ENCODE peak calls at places on chromosomes 13 and 19, in ten cellular contexts. One of them, this sample, is unnamed.
A peak's percentile ranks its signal among the peaks of the same experiment; 100 is the strongest.

GRCh38 chr13:50244913-50245574 is 229.8 kb downstream of the KCNRG start:
- DNase-seq in lung: peak; percentile 50
- DNase-seq in fibroblast of the conjunctiva: peak; percentile 69
- DNase-seq in B cell: peak; percentile 53
- DNase-seq in SW 1271: peak; percentile 8
- DNase-seq in effector memory CD4-positive, alpha-beta T cell: peak; percentile 10
- DNase-seq in T-helper 2 cell: no peak
- DNase-seq in Daoy: peak; percentile 84
- DNase-seq in M059J: peak; percentile 94
- DNase-seq in smooth muscle cell of the brain vasculature: no peak
- DNase-seq in this sample: peak; percentile 54

GRCh38 chr13:113764793-113765190 is 5.8 kb downstream of the TMEM255B start:
- DNase-seq in lung: no peak
- DNase-seq in fibroblast of the conjunctiva: no peak
- DNase-seq in B cell: no peak
- DNase-seq in SW 1271: no peak
- DNase-seq in effector memory CD4-positive, alpha-beta T cell: no peak
- DNase-seq in T-helper 2 cell: no peak
- DNase-seq in Daoy: no peak
- DNase-seq in M059J: no peak
- DNase-seq in smooth muscle cell of the brain vasculature: no peak
- DNase-seq in this sample: no peak

GRCh38 chr13:107025991-107026390 is 458.1 kb upstream of the ARGLU1 start:
- DNase-seq in lung: peak; percentile 39
- DNase-seq in fibroblast of the conjunctiva: no peak
- DNase-seq in B cell: no peak
- DNase-seq in SW 1271: no peak
- DNase-seq in effector memory CD4-positive, alpha-beta T cell: no peak
- DNase-seq in T-helper 2 cell: no peak
- DNase-seq in Daoy: no peak
- DNase-seq in M059J: peak; percentile 3
- DNase-seq in smooth muscle cell of the brain vasculature: no peak
- DNase-seq in this sample: no peak

GRCh38 chr19:58380037-58380735 is 644 bp downstream of the ZNF837 start:
- DNase-seq in lung: no peak
- DNase-seq in fibroblast of the conjunctiva: no peak
- DNase-seq in B cell: no peak
- DNase-seq in SW 1271: no peak
- DNase-seq in effector memory CD4-positive, alpha-beta T cell: no peak
- DNase-seq in T-helper 2 cell: no peak
- DNase-seq in Daoy: no peak
- DNase-seq in M059J: peak; percentile 21
- DNase-seq in smooth muscle cell of the brain vasculature: no peak
- DNase-seq in this sample: no peak

GRCh38 chr19:50167314-50167721 is 4.2 kb upstream of the IZUMO2 start:
- DNase-seq in lung: no peak
- DNase-seq in fibroblast of the conjunctiva: no peak
- DNase-seq in B cell: no peak
- DNase-seq in SW 1271: no peak
- DNase-seq in effector memory CD4-positive, alpha-beta T cell: no peak
- DNase-seq in T-helper 2 cell: no peak
- DNase-seq in Daoy: peak; percentile 85
- DNase-seq in M059J: peak; percentile 44
- DNase-seq in smooth muscle cell of the brain vasculature: no peak
- DNase-seq in this sample: no peak

GRCh38 chr19:5115771-5116202 is 146.9 kb downstream of the KDM4B start:
- DNase-seq in lung: no peak
- DNase-seq in fibroblast of the conjunctiva: peak; percentile 12
- DNase-seq in B cell: no peak
- DNase-seq in SW 1271: no peak
- DNase-seq in effector memory CD4-positive, alpha-beta T cell: no peak
- DNase-seq in T-helper 2 cell: no peak
- DNase-seq in Daoy: no peak
- DNase-seq in M059J: no peak
- DNase-seq in smooth muscle cell of the brain vasculature: no peak
- DNase-seq in this sample: no peak

GRCh38 chr13:38346764-38347163 is 2.9 kb upstream of the UFM1 start:
- DNase-seq in lung: no peak
- DNase-seq in fibroblast of the conjunctiva: no peak
- DNase-seq in B cell: no peak
- DNase-seq in SW 1271: no peak
- DNase-seq in effector memory CD4-positive, alpha-beta T cell: no peak
- DNase-seq in T-helper 2 cell: no peak
- DNase-seq in Daoy: no peak
- DNase-seq in M059J: no peak
- DNase-seq in smooth muscle cell of the brain vasculature: no peak
- DNase-seq in this sample: no peak

GRCh38 chr13:22194106-22194810 is 523.4 kb downstream of the FGF9 start:
- DNase-seq in lung: no peak
- DNase-seq in fibroblast of the conjunctiva: no peak
- DNase-seq in B cell: no peak
- DNase-seq in SW 1271: no peak
- DNase-seq in effector memory CD4-positive, alpha-beta T cell: no peak
- DNase-seq in T-helper 2 cell: no peak
- DNase-seq in Daoy: no peak
- DNase-seq in M059J: no peak
- DNase-seq in smooth muscle cell of the brain vasculature: no peak
- DNase-seq in this sample: no peak

GRCh38 chr19:9608912-9609311 is 12.1 kb downstream of the ZNF561 start:
- DNase-seq in lung: no peak
- DNase-seq in fibroblast of the conjunctiva: no peak
- DNase-seq in B cell: no peak
- DNase-seq in SW 1271: no peak
- DNase-seq in effector memory CD4-positive, alpha-beta T cell: no peak
- DNase-seq in T-helper 2 cell: no peak
- DNase-seq in Daoy: no peak
- DNase-seq in M059J: no peak
- DNase-seq in smooth muscle cell of the brain vasculature: no peak
- DNase-seq in this sample: no peak

GRCh38 chr19:30676990-30677679 is 305.0 kb downstream of the ZNF536 start:
- DNase-seq in lung: no peak
- DNase-seq in fibroblast of the conjunctiva: no peak
- DNase-seq in B cell: no peak
- DNase-seq in SW 1271: no peak
- DNase-seq in effector memory CD4-positive, alpha-beta T cell: no peak
- DNase-seq in T-helper 2 cell: no peak
- DNase-seq in Daoy: no peak
- DNase-seq in M059J: no peak
- DNase-seq in smooth muscle cell of the brain vasculature: no peak
- DNase-seq in this sample: no peak

GRCh38 chr13:43572601-43573360 is 214.0 kb downstream of the ENOX1 start:
- DNase-seq in lung: no peak
- DNase-seq in fibroblast of the conjunctiva: peak; percentile 8
- DNase-seq in B cell: no peak
- DNase-seq in SW 1271: no peak
- DNase-seq in effector memory CD4-positive, alpha-beta T cell: no peak
- DNase-seq in T-helper 2 cell: no peak
- DNase-seq in Daoy: peak; percentile 36
- DNase-seq in M059J: peak; percentile 80
- DNase-seq in smooth muscle cell of the brain vasculature: no peak
- DNase-seq in this sample: no peak

GRCh38 chr19:54257116-54257480 is at the start of gene LILRB5:
- DNase-seq in lung: no peak
- DNase-seq in fibroblast of the conjunctiva: no peak
- DNase-seq in B cell: no peak
- DNase-seq in SW 1271: no peak
- DNase-seq in effector memory CD4-positive, alpha-beta T cell: no peak
- DNase-seq in T-helper 2 cell: no peak
- DNase-seq in Daoy: no peak
- DNase-seq in M059J: no peak
- DNase-seq in smooth muscle cell of the brain vasculature: no peak
- DNase-seq in this sample: no peak

GRCh38 chr13:44726777-44727176 is 150.6 kb upstream of the TSC22D1 start:
- DNase-seq in lung: no peak
- DNase-seq in fibroblast of the conjunctiva: no peak
- DNase-seq in B cell: no peak
- DNase-seq in SW 1271: no peak
- DNase-seq in effector memory CD4-positive, alpha-beta T cell: no peak
- DNase-seq in T-helper 2 cell: no peak
- DNase-seq in Daoy: no peak
- DNase-seq in M059J: no peak
- DNase-seq in smooth muscle cell of the brain vasculature: no peak
- DNase-seq in this sample: no peak

GRCh38 chr19:3275068-3275582 is 50.7 kb downstream of the CELF5 start:
- DNase-seq in lung: no peak
- DNase-seq in fibroblast of the conjunctiva: no peak
- DNase-seq in B cell: no peak
- DNase-seq in SW 1271: no peak
- DNase-seq in effector memory CD4-positive, alpha-beta T cell: no peak
- DNase-seq in T-helper 2 cell: no peak
- DNase-seq in Daoy: peak; percentile 41
- DNase-seq in M059J: peak; percentile 44
- DNase-seq in smooth muscle cell of the brain vasculature: no peak
- DNase-seq in this sample: peak; percentile 78

GRCh38 chr13:91045351-91046034 is 302.0 kb upstream of the MIR17HG start:
- DNase-seq in lung: no peak
- DNase-seq in fibroblast of the conjunctiva: no peak
- DNase-seq in B cell: no peak
- DNase-seq in SW 1271: no peak
- DNase-seq in effector memory CD4-positive, alpha-beta T cell: no peak
- DNase-seq in T-helper 2 cell: no peak
- DNase-seq in Daoy: no peak
- DNase-seq in M059J: no peak
- DNase-seq in smooth muscle cell of the brain vasculature: no peak
- DNase-seq in this sample: peak; percentile 11

GRCh38 chr19:57241181-57241580 is 749 bp downstream of the ZNF805 start:
- DNase-seq in lung: no peak
- DNase-seq in fibroblast of the conjunctiva: no peak
- DNase-seq in B cell: no peak
- DNase-seq in SW 1271: no peak
- DNase-seq in effector memory CD4-positive, alpha-beta T cell: no peak
- DNase-seq in T-helper 2 cell: no peak
- DNase-seq in Daoy: no peak
- DNase-seq in M059J: peak; percentile 6
- DNase-seq in smooth muscle cell of the brain vasculature: no peak
- DNase-seq in this sample: no peak

GRCh38 chr13:81078048-81078447 is 737.1 kb upstream of the SPRY2 start:
- DNase-seq in lung: no peak
- DNase-seq in fibroblast of the conjunctiva: no peak
- DNase-seq in B cell: no peak
- DNase-seq in SW 1271: no peak
- DNase-seq in effector memory CD4-positive, alpha-beta T cell: no peak
- DNase-seq in T-helper 2 cell: no peak
- DNase-seq in Daoy: no peak
- DNase-seq in M059J: no peak
- DNase-seq in smooth muscle cell of the brain vasculature: no peak
- DNase-seq in this sample: no peak

GRCh38 chr19:31408460-31409124 is 59.4 kb upstream of the TSHZ3 start:
- DNase-seq in lung: no peak
- DNase-seq in fibroblast of the conjunctiva: peak; percentile 20
- DNase-seq in B cell: no peak
- DNase-seq in SW 1271: peak; percentile 12
- DNase-seq in effector memory CD4-positive, alpha-beta T cell: no peak
- DNase-seq in T-helper 2 cell: no peak
- DNase-seq in Daoy: peak; percentile 82
- DNase-seq in M059J: peak; percentile 9
- DNase-seq in smooth muscle cell of the brain vasculature: peak; percentile 13
- DNase-seq in this sample: no peak

GRCh38 chr19:14113762-14114414 is 3.7 kb downstream of the PRKACA start:
- DNase-seq in lung: peak; percentile 46
- DNase-seq in fibroblast of the conjunctiva: no peak
- DNase-seq in B cell: no peak
- DNase-seq in SW 1271: no peak
- DNase-seq in effector memory CD4-positive, alpha-beta T cell: peak; percentile 25
- DNase-seq in T-helper 2 cell: peak; percentile 20
- DNase-seq in Daoy: no peak
- DNase-seq in M059J: no peak
- DNase-seq in smooth muscle cell of the brain vasculature: no peak
- DNase-seq in this sample: no peak

GRCh38 chr19:17420267-17420924 is 549 bp downstream of the MVB12A start:
- DNase-seq in lung: no peak
- DNase-seq in fibroblast of the conjunctiva: no peak
- DNase-seq in B cell: no peak
- DNase-seq in SW 1271: no peak
- DNase-seq in effector memory CD4-positive, alpha-beta T cell: no peak
- DNase-seq in T-helper 2 cell: no peak
- DNase-seq in Daoy: peak; percentile 63
- DNase-seq in M059J: peak; percentile 39
- DNase-seq in smooth muscle cell of the brain vasculature: no peak
- DNase-seq in this sample: peak; percentile 51

GRCh38 chr19:40524133-40524549 is 52.5 kb upstream of the SHKBP1 start:
- DNase-seq in lung: no peak
- DNase-seq in fibroblast of the conjunctiva: no peak
- DNase-seq in B cell: no peak
- DNase-seq in SW 1271: no peak
- DNase-seq in effector memory CD4-positive, alpha-beta T cell: no peak
- DNase-seq in T-helper 2 cell: no peak
- DNase-seq in Daoy: no peak
- DNase-seq in M059J: peak; percentile 33
- DNase-seq in smooth muscle cell of the brain vasculature: no peak
- DNase-seq in this sample: no peak

GRCh38 chr19:31280266-31281006 is 68.8 kb downstream of the TSHZ3 start:
- DNase-seq in lung: no peak
- DNase-seq in fibroblast of the conjunctiva: no peak
- DNase-seq in B cell: no peak
- DNase-seq in SW 1271: no peak
- DNase-seq in effector memory CD4-positive, alpha-beta T cell: no peak
- DNase-seq in T-helper 2 cell: no peak
- DNase-seq in Daoy: no peak
- DNase-seq in M059J: no peak
- DNase-seq in smooth muscle cell of the brain vasculature: no peak
- DNase-seq in this sample: no peak

GRCh38 chr13:99086869-99087129 is 108.9 kb upstream of the DOCK9 start:
- DNase-seq in lung: no peak
- DNase-seq in fibroblast of the conjunctiva: no peak
- DNase-seq in B cell: peak; percentile 45
- DNase-seq in SW 1271: no peak
- DNase-seq in effector memory CD4-positive, alpha-beta T cell: no peak
- DNase-seq in T-helper 2 cell: peak; percentile 13
- DNase-seq in Daoy: peak; percentile 53
- DNase-seq in M059J: no peak
- DNase-seq in smooth muscle cell of the brain vasculature: no peak
- DNase-seq in this sample: no peak

GRCh38 chr13:20182231-20182846 is 10.4 kb downstream of the GJB2 start:
- DNase-seq in lung: peak; percentile 52
- DNase-seq in fibroblast of the conjunctiva: peak; percentile 66
- DNase-seq in B cell: peak; percentile 69
- DNase-seq in SW 1271: no peak
- DNase-seq in effector memory CD4-positive, alpha-beta T cell: no peak
- DNase-seq in T-helper 2 cell: no peak
- DNase-seq in Daoy: peak; percentile 59
- DNase-seq in M059J: peak; percentile 55
- DNase-seq in smooth muscle cell of the brain vasculature: peak; percentile 32
- DNase-seq in this sample: peak; percentile 79

GRCh38 chr13:51614350-51614786 is 30.1 kb downstream of the WDFY2 start:
- DNase-seq in lung: no peak
- DNase-seq in fibroblast of the conjunctiva: no peak
- DNase-seq in B cell: peak; percentile 49
- DNase-seq in SW 1271: no peak
- DNase-seq in effector memory CD4-positive, alpha-beta T cell: no peak
- DNase-seq in T-helper 2 cell: no peak
- DNase-seq in Daoy: no peak
- DNase-seq in M059J: no peak
- DNase-seq in smooth muscle cell of the brain vasculature: no peak
- DNase-seq in this sample: peak; percentile 48

GRCh38 chr13:52001120-52001731 is 10.0 kb downstream of the ATP7B start:
- DNase-seq in lung: no peak
- DNase-seq in fibroblast of the conjunctiva: peak; percentile 47
- DNase-seq in B cell: no peak
- DNase-seq in SW 1271: no peak
- DNase-seq in effector memory CD4-positive, alpha-beta T cell: no peak
- DNase-seq in T-helper 2 cell: no peak
- DNase-seq in Daoy: no peak
- DNase-seq in M059J: peak; percentile 39
- DNase-seq in smooth muscle cell of the brain vasculature: no peak
- DNase-seq in this sample: peak; percentile 76

GRCh38 chr19:5956728-5957127 is 21.2 kb downstream of the RANBP3 start:
- DNase-seq in lung: no peak
- DNase-seq in fibroblast of the conjunctiva: no peak
- DNase-seq in B cell: no peak
- DNase-seq in SW 1271: no peak
- DNase-seq in effector memory CD4-positive, alpha-beta T cell: no peak
- DNase-seq in T-helper 2 cell: no peak
- DNase-seq in Daoy: no peak
- DNase-seq in M059J: no peak
- DNase-seq in smooth muscle cell of the brain vasculature: no peak
- DNase-seq in this sample: no peak

GRCh38 chr13:34756572-34756971 is 185.5 kb upstream of the NBEA start:
- DNase-seq in lung: no peak
- DNase-seq in fibroblast of the conjunctiva: no peak
- DNase-seq in B cell: no peak
- DNase-seq in SW 1271: no peak
- DNase-seq in effector memory CD4-positive, alpha-beta T cell: no peak
- DNase-seq in T-helper 2 cell: no peak
- DNase-seq in Daoy: no peak
- DNase-seq in M059J: no peak
- DNase-seq in smooth muscle cell of the brain vasculature: no peak
- DNase-seq in this sample: no peak